ENCODE peak calls at places on chromosomes 2 and 18, in seven cellular contexts. W is K562, I is vagina, F is esophagus muscularis mucosa, Y is right lobe of liver, K is IMR-90, S is sigmoid colon. R is an unnamed sample.
A peak's percentile ranks its signal among the peaks of the same experiment; 100 is the strongest.

GRCh38 chr2:181036848-181037603 is 56.6 kb downstream of the UBE2E3 start:
- DNase-seq in F (no peak), S (no peak), Y (no peak), W (no peak), I (no peak), K (peak; percentile 80), R (no peak)

GRCh38 chr2:62999905-63000304 is 50.7 kb upstream of the OTX1 start:
- DNase-seq in I (no peak), Y (no peak), W (no peak), K (no peak), S (no peak), F (no peak), R (no peak)

GRCh38 chr2:137938204-137938603 is 26.1 kb upstream of the HNMT start:
- DNase-seq in W (no peak), K (peak; percentile 59), Y (no peak), F (no peak), I (no peak), S (no peak), R (no peak)

GRCh38 chr2:235863414-235863813 is 304.8 kb downstream of the GBX2 start:
- DNase-seq in S (no peak), F (no peak), I (no peak), W (no peak), K (no peak), Y (no peak), R (no peak)

GRCh38 chr2:27671235-27671634 is 7.5 kb downstream of the SLC4A1AP start:
- DNase-seq in K (no peak), I (no peak), F (no peak), W (no peak), S (no peak), Y (no peak), R (no peak)

GRCh38 chr18:69956037-69956436 is 8.4 kb upstream of the CD226 start:
- DNase-seq in Y (no peak), K (no peak), S (no peak), I (no peak), W (no peak), F (peak; percentile 89), R (no peak)

GRCh38 chr2:176582990-176583481 is 313.8 kb downstream of the MTX2 start:
- DNase-seq in W (no peak), Y (no peak), F (no peak), I (no peak), K (peak; percentile 97), S (peak; percentile 67), R (no peak)

GRCh38 chr2:179106342-179107178 is 56.6 kb upstream of the CCDC141 start:
- DNase-seq in S (peak; percentile 70), K (peak; percentile 94), I (no peak), Y (no peak), F (no peak), W (no peak), R (peak; percentile 33)

GRCh38 chr2:231521-232185 is 32.2 kb downstream of the SH3YL1 start:
- DNase-seq in K (no peak), I (no peak), S (no peak), W (no peak), Y (peak; percentile 62), F (no peak), R (no peak)

GRCh38 chr18:63260075-63260754 is 59.4 kb downstream of the BCL2 start:
- DNase-seq in F (no peak), W (no peak), I (no peak), Y (no peak), K (no peak), S (no peak), R (no peak)

GRCh38 chr18:37845498-37845897 is 279.9 kb upstream of the CELF4 start:
- DNase-seq in F (no peak), Y (no peak), I (no peak), K (no peak), S (no peak), W (no peak), R (no peak)

GRCh38 chr2:187580462-187581124 is 26.4 kb upstream of the TFPI start:
- DNase-seq in I (no peak), S (no peak), Y (no peak), F (no peak), K (peak; percentile 85), W (peak; percentile 55), R (no peak)

GRCh38 chr2:185771396-185771795 is 32.8 kb downstream of the FSIP2 start:
- DNase-seq in Y (no peak), S (no peak), F (no peak), I (no peak), W (no peak), K (no peak), R (no peak)

GRCh38 chr2:121860033-121860810 is 104.8 kb downstream of the TSN start:
- DNase-seq in I (no peak), F (no peak), Y (no peak), K (peak; percentile 93), S (no peak), W (no peak), R (no peak)

GRCh38 chr18:62448426-62448825 is 74.4 kb upstream of the ZCCHC2 start:
- DNase-seq in W (no peak), S (no peak), K (no peak), F (peak; percentile 74), I (no peak), Y (no peak), R (no peak)

GRCh38 chr18:49639643-49640361 is 77.9 kb downstream of the LIPG start:
- DNase-seq in F (no peak), Y (no peak), K (no peak), S (peak; percentile 65), I (no peak), W (no peak), R (no peak)

GRCh38 chr2:81551040-81551634 is 1246.6 kb upstream of the LRRTM1 start:
- DNase-seq in F (no peak), Y (no peak), S (no peak), I (no peak), K (no peak), W (no peak), R (no peak)

GRCh38 chr2:5125017-5125730 is 567.0 kb upstream of the SOX11 start:
- DNase-seq in S (no peak), I (no peak), K (no peak), Y (no peak), W (no peak), F (no peak), R (no peak)

GRCh38 chr18:32804126-32804888 is 31.5 kb upstream of the KLHL14 start:
- DNase-seq in S (no peak), W (no peak), K (no peak), Y (no peak), I (no peak), F (no peak), R (no peak)

GRCh38 chr2:76870011-76870410 is 652.2 kb downstream of the LRRTM4 start:
- DNase-seq in Y (no peak), W (no peak), I (no peak), F (no peak), K (no peak), S (no peak), R (no peak)

GRCh38 chr18:57833441-57834101 is 30.5 kb upstream of the ATP8B1 start:
- DNase-seq in Y (no peak), I (no peak), F (no peak), K (peak; percentile 57), S (no peak), W (peak; percentile 52), R (no peak)

GRCh38 chr2:39715095-39715494 is 49.4 kb downstream of the TMEM178A start:
- DNase-seq in W (no peak), I (no peak), F (no peak), K (no peak), S (no peak), Y (no peak), R (no peak)

GRCh38 chr2:780002-780401 is 102.8 kb upstream of the TMEM18 start:
- DNase-seq in S (no peak), I (no peak), F (peak; percentile 81), W (no peak), Y (no peak), K (no peak), R (no peak)

GRCh38 chr2:192194065-192194865 is 468 bp downstream of the TMEFF2 start:
- DNase-seq in W (peak; percentile 1), I (no peak), F (no peak), Y (no peak), S (peak; percentile 60), K (peak; percentile 39), R (no peak)
- H3K4me3 ChIP-seq in W (no peak overlapping the region), I (peak overlapping the region; percentile 47), F (peak overlapping the region; percentile 53), Y (no peak overlapping the region), S (peak overlapping the region; percentile 40), K (peak overlapping the region; percentile 61), R (peak overlapping the region; percentile 39)

DNA sequence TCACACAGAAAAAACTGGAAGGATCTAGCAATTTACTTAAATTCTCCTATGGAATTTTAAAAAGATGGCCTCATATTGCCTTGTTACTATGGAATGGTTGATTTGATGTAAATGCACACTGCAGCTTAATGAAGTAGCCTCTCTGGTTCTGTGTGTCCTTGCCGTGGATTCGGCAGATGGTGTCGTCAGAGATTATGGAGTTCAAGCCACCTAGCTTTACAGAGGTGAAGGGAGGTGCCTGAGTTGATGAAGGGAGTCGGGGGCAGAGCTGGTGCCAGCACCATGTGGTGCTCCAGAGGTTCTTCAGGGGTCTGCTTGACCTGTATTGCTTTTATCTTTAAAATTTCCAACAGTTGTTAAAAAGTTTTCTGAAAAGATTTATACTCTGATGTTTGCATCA is 48.8 kb downstream of the ASAP2 start:
- DNase-seq in W (no peak), I (no peak), S (no peak), K (no peak), Y (no peak), F (no peak), R (no peak)
- H3K27ac ChIP-seq in W (no peak overlapping the region), I (peak overlapping the region; percentile 56), S (no peak overlapping the region), K (no peak overlapping the region), Y (no peak overlapping the region), F (no peak overlapping the region), R (no peak overlapping the region)

DNA sequence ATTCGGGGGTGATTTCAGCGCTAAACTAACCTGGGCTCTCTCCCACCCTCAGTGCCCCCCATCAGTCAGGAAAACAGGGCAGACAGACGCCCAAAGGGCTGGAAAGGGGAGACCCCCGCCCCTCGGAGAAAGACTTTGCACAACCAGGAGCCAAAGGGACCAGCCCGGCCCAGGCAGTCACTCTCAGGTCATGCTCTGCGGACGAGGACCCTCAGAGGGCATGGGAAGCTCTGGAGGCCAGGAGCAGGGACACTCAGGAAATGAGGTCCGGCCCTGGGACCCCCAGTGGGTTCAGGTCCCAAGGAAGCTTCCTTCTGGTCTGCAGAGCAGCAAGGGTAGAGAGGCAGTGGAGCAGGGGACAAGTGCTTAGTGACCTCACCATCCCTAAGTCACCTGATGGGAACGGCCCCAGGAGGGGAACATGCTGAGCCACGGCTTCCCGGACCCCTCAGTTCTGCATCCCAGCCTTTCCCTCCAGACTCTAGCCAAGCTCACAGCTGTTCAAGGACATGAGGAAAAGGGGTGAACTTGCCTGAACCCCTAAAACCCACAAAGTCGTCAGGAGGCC is 88.0 kb upstream of the GPC1 start:
- DNase-seq in F (no peak), W (no peak), S (peak; percentile 53), I (no peak), K (no peak), Y (no peak), R (no peak)
- TF ChIP-seq POLR2A in F (no peak), W (no peak), S (no peak), I (no peak), K (no peak), Y (no peak), R (no peak)

DNA sequence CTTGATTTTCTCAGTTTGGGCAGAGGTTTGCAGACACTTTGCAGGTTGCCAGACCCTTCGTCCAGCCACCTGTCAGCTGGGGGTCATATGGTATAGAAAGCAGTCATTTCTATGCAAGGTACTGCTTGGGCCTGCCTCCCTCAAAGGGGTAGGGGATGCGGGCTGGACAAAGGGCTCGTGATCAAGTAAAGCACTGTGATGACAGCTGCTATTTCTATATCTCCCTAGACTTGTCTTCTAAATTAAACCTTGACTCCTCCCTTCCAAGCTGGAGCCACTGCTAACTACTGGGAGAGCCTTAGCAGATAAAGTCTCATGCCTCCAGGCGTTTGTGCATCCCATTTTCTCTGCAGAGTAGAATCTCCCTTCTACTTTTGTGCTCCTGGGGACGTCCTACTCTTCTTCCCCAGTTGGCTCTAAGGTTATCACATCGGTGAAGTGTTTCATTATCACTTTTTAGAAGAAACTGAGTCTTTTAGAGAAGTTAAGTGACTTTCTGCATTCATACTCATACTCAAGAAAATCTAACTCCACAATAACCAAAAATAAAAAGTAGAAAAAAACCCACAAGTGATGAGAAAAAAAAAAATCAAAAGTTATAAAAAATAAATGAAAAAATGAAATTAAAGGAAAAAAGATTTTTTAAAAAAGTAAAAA is 710 bp upstream of the XRCC5 start:
- DNase-seq in Y (no peak), K (no peak), W (peak; percentile 23), F (no peak), I (no peak), S (no peak), R (no peak)
- H3K4me3 ChIP-seq in Y (peak overlapping the region; percentile 93), K (peak overlapping the region; percentile 33), W (peak overlapping the region; percentile 18), F (peak overlapping the region; percentile 91), I (peak overlapping the region; percentile 83), S (peak overlapping the region; percentile 86), R (peak overlapping the region; percentile 67)

R was measured in prostate gland.